ENCODE peak calls at places on chromosomes 12 and 14, in four cellular contexts. One of them, this sample, is unnamed.

GRCh38 chr12:107296681-107297086 is 203.3 kb upstream of the CRY1 start:
- DNase-seq in HepG2: no peak
- DNase-seq in NB4: no peak
- DNase-seq in A549: peak
- DNase-seq in this sample: no peak

GRCh38 chr12:84996759-84997158 is 39.3 kb downstream of the TSPAN19 start:
- DNase-seq in HepG2: no peak
- DNase-seq in NB4: no peak
- DNase-seq in A549: no peak
- DNase-seq in this sample: no peak

GRCh38 chr12:81797100-81797499 is 38.0 kb upstream of the PPFIA2 start:
- DNase-seq in HepG2: peak
- DNase-seq in NB4: peak
- DNase-seq in A549: peak
- DNase-seq in this sample: no peak

GRCh38 chr12:5083955-5084849 is 40.5 kb downstream of the KCNA5 start:
- DNase-seq in HepG2: peak
- DNase-seq in NB4: peak
- DNase-seq in A549: peak
- DNase-seq in this sample: peak

GRCh38 chr14:76784881-76785280 is 23.6 kb downstream of the VASH1 start:
- DNase-seq in HepG2: peak
- DNase-seq in NB4: peak
- DNase-seq in A549: peak
- DNase-seq in this sample: no peak

GRCh38 chr14:64329149-64329548 is 35.0 kb upstream of the ESR2 start:
- DNase-seq in HepG2: no peak
- DNase-seq in NB4: no peak
- DNase-seq in A549: no peak
- DNase-seq in this sample: no peak

GRCh38 chr14:81453166-81453766 is 53.1 kb upstream of the STON2 start:
- DNase-seq in HepG2: peak
- DNase-seq in NB4: peak
- DNase-seq in A549: peak
- DNase-seq in this sample: no peak

GRCh38 chr14:100004392-100004791 is 60.8 kb upstream of the EVL start:
- DNase-seq in HepG2: no peak
- DNase-seq in NB4: peak
- DNase-seq in A549: no peak
- DNase-seq in this sample: no peak

GRCh38 chr14:22918519-22918808 is 485 bp downstream of the RBM23 start:
- DNase-seq in HepG2: no peak
- DNase-seq in NB4: no peak
- DNase-seq in A549: no peak
- DNase-seq in this sample: peak

GRCh38 chr14:44700694-44701093 is 193.6 kb upstream of the FSCB start:
- DNase-seq in HepG2: no peak
- DNase-seq in NB4: no peak
- DNase-seq in A549: no peak
- DNase-seq in this sample: no peak

GRCh38 chr14:90398315-90398811 is 1.5 kb downstream of the CALM1 start:
- DNase-seq in HepG2: no peak
- DNase-seq in NB4: peak
- DNase-seq in A549: no peak
- DNase-seq in this sample: no peak

GRCh38 chr12:131222271-131223139 is 268.8 kb downstream of the ADGRD1 start:
- DNase-seq in HepG2: no peak
- DNase-seq in NB4: peak
- DNase-seq in A549: no peak
- DNase-seq in this sample: peak

GRCh38 chr12:75863475-75863874 is 168.1 kb downstream of the PHLDA1 start:
- DNase-seq in HepG2: no peak
- DNase-seq in NB4: no peak
- DNase-seq in A549: peak
- DNase-seq in this sample: no peak

GRCh38 chr14:55707365-55707804 is 127.4 kb downstream of the KTN1 start:
- DNase-seq in HepG2: peak
- DNase-seq in NB4: peak
- DNase-seq in A549: peak
- DNase-seq in this sample: no peak

GRCh38 chr14:55706893-55707292 is 126.9 kb downstream of the KTN1 start:
- DNase-seq in HepG2: no peak
- DNase-seq in NB4: no peak
- DNase-seq in A549: no peak
- DNase-seq in this sample: no peak

GRCh38 chr14:55704654-55705053 is 124.6 kb downstream of the KTN1 start:
- DNase-seq in HepG2: no peak
- DNase-seq in NB4: no peak
- DNase-seq in A549: no peak
- DNase-seq in this sample: no peak

GRCh38 chr14:55706341-55706684 is 126.3 kb downstream of the KTN1 start:
- DNase-seq in HepG2: no peak
- DNase-seq in NB4: no peak
- DNase-seq in A549: no peak
- DNase-seq in this sample: no peak

DNA sequence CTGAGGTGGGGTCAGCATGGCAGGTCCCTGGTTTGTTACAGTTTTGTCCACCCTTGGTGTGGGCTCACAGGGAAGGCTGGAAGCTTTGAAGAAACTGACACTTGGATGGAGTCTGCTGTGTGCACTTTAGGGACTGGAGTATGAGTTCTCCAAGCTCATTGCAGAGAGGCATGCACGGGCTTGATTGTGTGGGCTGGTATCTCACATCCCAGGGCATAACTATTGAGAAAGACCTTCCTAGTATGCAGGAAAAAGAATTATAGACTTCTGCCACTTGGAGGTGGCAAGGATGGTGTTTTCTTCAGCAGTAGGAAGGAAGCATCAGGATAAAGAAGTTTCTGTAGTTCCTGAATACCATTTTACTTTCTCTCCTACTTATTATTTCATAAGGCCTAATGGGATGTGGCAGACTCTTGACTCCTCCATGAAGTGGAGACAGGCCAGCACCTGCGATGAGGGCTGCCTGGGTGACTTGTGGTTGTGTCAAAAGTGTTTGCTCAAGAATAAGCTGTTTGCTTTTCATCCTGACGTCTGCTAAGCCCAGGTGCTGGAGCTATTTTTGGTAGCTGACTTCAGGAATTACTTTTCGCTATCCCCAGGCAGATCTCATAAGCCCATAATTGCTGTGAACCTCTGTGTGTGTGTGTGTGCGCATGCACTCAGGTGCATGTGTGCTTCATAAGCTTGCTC is 125.8 kb downstream of the KTN1 start:
- DNase-seq in HepG2: peak
- DNase-seq in NB4: no peak
- DNase-seq in A549: no peak
- DNase-seq in this sample: no peak
- TF ChIP-seq MYC in HepG2: no peak
- TF ChIP-seq MYC in NB4: no peak
- TF ChIP-seq MYC in A549: no peak
- TF ChIP-seq MYC in this sample: no peak

GRCh38 chr12:31325877-31326631 is at the start of gene SINHCAF:
- DNase-seq in HepG2: peak
- DNase-seq in NB4: peak
- DNase-seq in A549: peak
- DNase-seq in this sample: peak
- TF ChIP-seq POLR2A in HepG2: peak
- TF ChIP-seq POLR2A in NB4: peak
- TF ChIP-seq POLR2A in A549: peak
- TF ChIP-seq POLR2A in this sample: peak

GRCh38 chr12:117486840-117487659 is 125.6 kb upstream of the NOS1 start:
- DNase-seq in HepG2: no peak
- DNase-seq in NB4: no peak
- DNase-seq in A549: peak
- DNase-seq in this sample: no peak
- TF ChIP-seq MYC in HepG2: no peak
- TF ChIP-seq MYC in NB4: no peak
- TF ChIP-seq MYC in A549: no peak
- TF ChIP-seq MYC in this sample: no peak

GRCh38 chr14:85531594-85532391 is 1.8 kb downstream of the FLRT2 start:
- DNase-seq in HepG2: no peak
- DNase-seq in NB4: no peak
- DNase-seq in A549: peak
- DNase-seq in this sample: no peak
- TF ChIP-seq POLR2A in HepG2: no peak
- TF ChIP-seq POLR2A in NB4: no peak
- TF ChIP-seq POLR2A in A549: peak
- TF ChIP-seq POLR2A in this sample: no peak

This sample was measured in GM12878.